ENCODE peak calls at places on chromosome 13, in five cellular contexts. One of them, this sample, is unnamed.

GRCh38 chr13:104900186-104900817 is 1635.2 kb downstream of the EFNB2 start:
- DNase-seq in suprapubic skin: no peak
- DNase-seq in transverse colon: no peak
- DNase-seq in upper lobe of left lung: no peak
- DNase-seq in GM23338: no peak
- DNase-seq in this sample: no peak

GRCh38 chr13:114130708-114131580 is 1.5 kb downstream of the RASA3 start:
- DNase-seq in suprapubic skin: no peak
- DNase-seq in transverse colon: peak
- DNase-seq in upper lobe of left lung: peak
- DNase-seq in GM23338: peak
- DNase-seq in this sample: no peak

GRCh38 chr13:41071775-41072174 is 10.5 kb downstream of the WBP4 start:
- DNase-seq in suprapubic skin: no peak
- DNase-seq in transverse colon: no peak
- DNase-seq in upper lobe of left lung: no peak
- DNase-seq in GM23338: no peak
- DNase-seq in this sample: no peak

GRCh38 chr13:75691183-75691582 is 55.1 kb downstream of the LMO7 start:
- DNase-seq in suprapubic skin: no peak
- DNase-seq in transverse colon: no peak
- DNase-seq in upper lobe of left lung: no peak
- DNase-seq in GM23338: no peak
- DNase-seq in this sample: no peak

GRCh38 chr13:113399755-113400149 is 35.8 kb upstream of the GRTP1 start:
- DNase-seq in suprapubic skin: peak
- DNase-seq in transverse colon: no peak
- DNase-seq in upper lobe of left lung: no peak
- DNase-seq in GM23338: no peak
- DNase-seq in this sample: no peak

GRCh38 chr13:43289458-43290255 is 266.3 kb downstream of the DNAJC15 start:
- DNase-seq in suprapubic skin: no peak
- DNase-seq in transverse colon: no peak
- DNase-seq in upper lobe of left lung: no peak
- DNase-seq in GM23338: no peak
- DNase-seq in this sample: no peak

GRCh38 chr13:113848431-113849260 is 15.2 kb downstream of the GAS6 start:
- DNase-seq in suprapubic skin: no peak
- DNase-seq in transverse colon: peak
- DNase-seq in upper lobe of left lung: no peak
- DNase-seq in GM23338: no peak
- DNase-seq in this sample: peak

GRCh38 chr13:91347996-91348905 is 764 bp downstream of the MIR17HG start:
- DNase-seq in suprapubic skin: no peak
- DNase-seq in transverse colon: peak
- DNase-seq in upper lobe of left lung: peak
- DNase-seq in GM23338: no peak
- DNase-seq in this sample: peak

GRCh38 chr13:25619897-25620296 is 248.1 kb downstream of the ATP8A2 start:
- DNase-seq in suprapubic skin: no peak
- DNase-seq in transverse colon: no peak
- DNase-seq in upper lobe of left lung: no peak
- DNase-seq in GM23338: no peak
- DNase-seq in this sample: no peak

GRCh38 chr13:30346159-30346788 is 38.9 kb upstream of the KATNAL1 start:
- DNase-seq in suprapubic skin: no peak
- DNase-seq in transverse colon: peak
- DNase-seq in upper lobe of left lung: peak
- DNase-seq in GM23338: no peak
- DNase-seq in this sample: no peak

GRCh38 chr13:87355451-87355850 is 315.7 kb upstream of the SLITRK5 start:
- DNase-seq in suprapubic skin: no peak
- DNase-seq in transverse colon: no peak
- DNase-seq in upper lobe of left lung: no peak
- DNase-seq in GM23338: no peak
- DNase-seq in this sample: no peak

GRCh38 chr13:49986471-49986870 is 10.4 kb upstream of the TRIM13 start:
- DNase-seq in suprapubic skin: no peak
- DNase-seq in transverse colon: no peak
- DNase-seq in upper lobe of left lung: peak
- DNase-seq in GM23338: no peak
- DNase-seq in this sample: no peak

GRCh38 chr13:53782400-53783030 is 753.9 kb downstream of the OLFM4 start:
- DNase-seq in suprapubic skin: no peak
- DNase-seq in transverse colon: no peak
- DNase-seq in upper lobe of left lung: no peak
- DNase-seq in GM23338: peak
- DNase-seq in this sample: no peak

GRCh38 chr13:43991773-43992201 is 112.1 kb downstream of the LACC1 start:
- DNase-seq in suprapubic skin: no peak
- DNase-seq in transverse colon: no peak
- DNase-seq in upper lobe of left lung: no peak
- DNase-seq in GM23338: peak
- DNase-seq in this sample: no peak

GRCh38 chr13:50141660-50142010 is 126.4 kb downstream of the KCNRG start:
- DNase-seq in suprapubic skin: no peak
- DNase-seq in transverse colon: no peak
- DNase-seq in upper lobe of left lung: no peak
- DNase-seq in GM23338: no peak
- DNase-seq in this sample: no peak

GRCh38 chr13:97107815-97108534 is 113.7 kb upstream of the OXGR1 start:
- DNase-seq in suprapubic skin: no peak
- DNase-seq in transverse colon: no peak
- DNase-seq in upper lobe of left lung: no peak
- DNase-seq in GM23338: no peak
- DNase-seq in this sample: no peak

GRCh38 chr13:27549406-27549981 is 70.8 kb downstream of the LNX2 start:
- DNase-seq in suprapubic skin: no peak
- DNase-seq in transverse colon: peak
- DNase-seq in upper lobe of left lung: no peak
- DNase-seq in GM23338: no peak
- DNase-seq in this sample: no peak

GRCh38 chr13:96104516-96104915 is 14.6 kb downstream of the HS6ST3 start:
- DNase-seq in suprapubic skin: no peak
- DNase-seq in transverse colon: no peak
- DNase-seq in upper lobe of left lung: no peak
- DNase-seq in GM23338: peak
- DNase-seq in this sample: no peak

GRCh38 chr13:50969691-50970090 is 60.1 kb downstream of the RNASEH2B start:
- DNase-seq in suprapubic skin: no peak
- DNase-seq in transverse colon: peak
- DNase-seq in upper lobe of left lung: no peak
- DNase-seq in GM23338: peak
- DNase-seq in this sample: no peak

GRCh38 chr13:99629641-99630040 is 128.4 kb downstream of the TM9SF2 start:
- DNase-seq in suprapubic skin: no peak
- DNase-seq in transverse colon: no peak
- DNase-seq in upper lobe of left lung: no peak
- DNase-seq in GM23338: no peak
- DNase-seq in this sample: no peak
- TF ChIP-seq POLR2AphosphoS5 in suprapubic skin: no peak
- TF ChIP-seq POLR2AphosphoS5 in transverse colon: no peak
- TF ChIP-seq POLR2AphosphoS5 in upper lobe of left lung: no peak
- TF ChIP-seq POLR2AphosphoS5 in GM23338: no peak
- TF ChIP-seq POLR2AphosphoS5 in this sample: no peak

DNA sequence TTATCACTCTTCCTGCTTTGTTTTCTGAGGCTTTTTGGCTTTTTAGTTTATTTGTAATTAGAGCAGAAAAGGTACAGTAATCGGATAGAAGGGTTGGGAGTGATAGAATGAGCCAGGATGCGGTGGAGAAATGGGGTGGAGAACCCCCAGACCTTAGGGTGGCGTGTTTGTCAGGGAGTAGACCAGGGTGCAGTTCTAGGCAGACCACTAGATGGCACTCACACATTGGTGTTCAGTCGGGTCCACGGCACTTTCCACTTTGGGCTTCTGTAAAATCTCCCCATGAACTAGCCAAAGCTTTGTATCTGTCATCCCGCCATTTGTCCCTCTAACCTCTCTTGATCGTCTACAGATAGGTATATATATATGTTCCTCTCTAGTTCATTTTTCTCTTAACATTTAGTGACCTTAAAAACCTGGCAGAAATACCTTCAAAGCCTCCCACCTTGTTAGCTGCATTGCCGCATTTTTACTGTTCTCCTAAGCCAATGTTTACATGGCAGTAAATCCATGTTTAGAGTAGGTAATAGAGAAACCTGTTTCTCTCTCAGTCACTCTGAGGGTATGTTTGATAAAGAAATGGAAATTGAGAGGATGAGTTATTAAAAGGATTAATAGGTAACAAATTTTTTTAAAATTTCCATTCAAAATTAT is 154.9 kb downstream of the TM9SF2 start:
- DNase-seq in suprapubic skin: peak
- DNase-seq in transverse colon: peak
- DNase-seq in upper lobe of left lung: peak
- DNase-seq in GM23338: peak
- DNase-seq in this sample: peak
- TF ChIP-seq POLR2AphosphoS5 in suprapubic skin: no peak
- TF ChIP-seq POLR2AphosphoS5 in transverse colon: no peak
- TF ChIP-seq POLR2AphosphoS5 in upper lobe of left lung: no peak
- TF ChIP-seq POLR2AphosphoS5 in GM23338: no peak
- TF ChIP-seq POLR2AphosphoS5 in this sample: no peak

DNA sequence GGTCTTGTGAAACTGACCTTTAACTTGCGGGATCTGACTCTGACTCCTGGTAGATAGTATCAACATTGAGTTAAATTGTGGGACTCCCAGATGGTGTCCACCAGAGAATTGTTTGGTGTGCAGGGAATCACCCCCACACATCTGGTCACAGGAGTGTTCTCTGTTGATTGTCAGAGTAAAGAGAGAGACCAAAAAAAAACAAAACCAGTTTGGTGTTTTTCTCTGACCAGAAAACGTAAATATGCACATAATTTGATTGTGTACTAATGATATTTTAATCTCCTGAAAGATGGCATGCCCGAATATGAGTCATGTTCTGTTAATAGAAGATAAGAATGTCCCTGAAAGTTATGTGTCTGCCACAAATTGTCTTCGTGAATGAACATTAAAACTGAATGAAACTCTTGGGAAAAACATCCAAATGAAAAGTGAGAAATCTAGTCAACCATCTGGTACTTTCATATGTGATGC is 118.5 kb upstream of the GPC6 start:
- DNase-seq in suprapubic skin: no peak
- DNase-seq in transverse colon: no peak
- DNase-seq in upper lobe of left lung: no peak
- DNase-seq in GM23338: no peak
- DNase-seq in this sample: no peak
- TF ChIP-seq POLR2AphosphoS5 in suprapubic skin: no peak
- TF ChIP-seq POLR2AphosphoS5 in transverse colon: no peak
- TF ChIP-seq POLR2AphosphoS5 in upper lobe of left lung: no peak
- TF ChIP-seq POLR2AphosphoS5 in GM23338: no peak
- TF ChIP-seq POLR2AphosphoS5 in this sample: no peak

DNA sequence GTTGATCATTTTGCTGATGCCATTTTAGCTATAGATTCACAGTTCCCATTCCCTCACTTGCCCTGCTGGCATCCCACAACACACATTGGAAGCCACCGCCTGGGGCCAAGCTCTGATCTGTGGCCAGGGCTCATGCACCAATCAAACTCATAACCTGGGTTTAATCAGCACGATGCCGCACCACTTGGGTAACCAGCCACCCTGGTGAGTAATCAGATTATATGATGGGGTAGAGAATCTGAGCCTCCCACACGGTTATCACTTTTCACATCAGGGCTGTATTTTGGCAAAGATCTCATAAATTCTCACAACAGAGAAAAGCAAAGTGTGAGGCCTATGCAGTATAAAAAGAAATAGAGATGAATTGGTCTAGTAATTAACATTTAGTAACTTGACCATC is 66.0 kb upstream of the TNFRSF19 start:
- DNase-seq in suprapubic skin: no peak
- DNase-seq in transverse colon: no peak
- DNase-seq in upper lobe of left lung: no peak
- DNase-seq in GM23338: no peak
- DNase-seq in this sample: no peak
- TF ChIP-seq POLR2AphosphoS5 in suprapubic skin: no peak
- TF ChIP-seq POLR2AphosphoS5 in transverse colon: no peak
- TF ChIP-seq POLR2AphosphoS5 in upper lobe of left lung: no peak
- TF ChIP-seq POLR2AphosphoS5 in GM23338: no peak
- TF ChIP-seq POLR2AphosphoS5 in this sample: no peak

GRCh38 chr13:109145631-109146030 is 516.2 kb downstream of the MYO16 start:
- DNase-seq in suprapubic skin: no peak
- DNase-seq in transverse colon: peak
- DNase-seq in upper lobe of left lung: peak
- DNase-seq in GM23338: peak
- DNase-seq in this sample: no peak
- TF ChIP-seq POLR2AphosphoS5 in suprapubic skin: no peak
- TF ChIP-seq POLR2AphosphoS5 in transverse colon: no peak
- TF ChIP-seq POLR2AphosphoS5 in upper lobe of left lung: no peak
- TF ChIP-seq POLR2AphosphoS5 in GM23338: no peak
- TF ChIP-seq POLR2AphosphoS5 in this sample: no peak

GRCh38 chr13:107202371-107203023 is 634.6 kb upstream of the ARGLU1 start:
- DNase-seq in suprapubic skin: no peak
- DNase-seq in transverse colon: no peak
- DNase-seq in upper lobe of left lung: no peak
- DNase-seq in GM23338: no peak
- DNase-seq in this sample: no peak
- TF ChIP-seq POLR2AphosphoS5 in suprapubic skin: peak
- TF ChIP-seq POLR2AphosphoS5 in transverse colon: peak
- TF ChIP-seq POLR2AphosphoS5 in upper lobe of left lung: peak
- TF ChIP-seq POLR2AphosphoS5 in GM23338: no peak
- TF ChIP-seq POLR2AphosphoS5 in this sample: no peak

GRCh38 chr13:98974053-98974452 is 3.8 kb downstream of the DOCK9 start:
- DNase-seq in suprapubic skin: no peak
- DNase-seq in transverse colon: no peak
- DNase-seq in upper lobe of left lung: no peak
- DNase-seq in GM23338: no peak
- DNase-seq in this sample: no peak
- TF ChIP-seq POLR2AphosphoS5 in suprapubic skin: no peak
- TF ChIP-seq POLR2AphosphoS5 in transverse colon: no peak
- TF ChIP-seq POLR2AphosphoS5 in upper lobe of left lung: no peak
- TF ChIP-seq POLR2AphosphoS5 in GM23338: no peak
- TF ChIP-seq POLR2AphosphoS5 in this sample: no peak

GRCh38 chr13:101730420-101731000 is 278.0 kb downstream of the ITGBL1 start:
- DNase-seq in suprapubic skin: no peak
- DNase-seq in transverse colon: no peak
- DNase-seq in upper lobe of left lung: no peak
- DNase-seq in GM23338: no peak
- DNase-seq in this sample: no peak
- TF ChIP-seq POLR2AphosphoS5 in suprapubic skin: no peak
- TF ChIP-seq POLR2AphosphoS5 in transverse colon: no peak
- TF ChIP-seq POLR2AphosphoS5 in upper lobe of left lung: no peak
- TF ChIP-seq POLR2AphosphoS5 in GM23338: no peak
- TF ChIP-seq POLR2AphosphoS5 in this sample: no peak

GRCh38 chr13:66952507-66952906 is 277.6 kb downstream of the PCDH9 start:
- DNase-seq in suprapubic skin: no peak
- DNase-seq in transverse colon: no peak
- DNase-seq in upper lobe of left lung: no peak
- DNase-seq in GM23338: peak
- DNase-seq in this sample: no peak
- TF ChIP-seq POLR2AphosphoS5 in suprapubic skin: no peak
- TF ChIP-seq POLR2AphosphoS5 in transverse colon: no peak
- TF ChIP-seq POLR2AphosphoS5 in upper lobe of left lung: no peak
- TF ChIP-seq POLR2AphosphoS5 in GM23338: no peak
- TF ChIP-seq POLR2AphosphoS5 in this sample: no peak

This sample was measured in GM12892.